ENCODE peak calls at places on chromosomes 5 and 9, in nine cellular contexts. One of them, this sample, is unnamed.

GRCh38 chr5:180170111-180170809 is 38.8 kb downstream of the RASGEF1C start:
- DNase-seq in heart left ventricle: no peak
- DNase-seq in stomach: no peak
- DNase-seq in dorsolateral prefrontal cortex: peak; percentile 87
- DNase-seq in mammary epithelial cell: no peak
- DNase-seq in lung: no peak
- DNase-seq in GM23338: peak; percentile 33
- DNase-seq in fibroblast of lung: no peak
- DNase-seq in gastrocnemius medialis: no peak
- DNase-seq in this sample: no peak

GRCh38 chr5:90096415-90097081 is 313.0 kb downstream of the CETN3 start:
- DNase-seq in GM23338: peak; percentile 27
- DNase-seq in dorsolateral prefrontal cortex: no peak
- DNase-seq in heart left ventricle: no peak
- DNase-seq in lung: no peak
- DNase-seq in gastrocnemius medialis: no peak
- DNase-seq in fibroblast of lung: peak; percentile 95
- DNase-seq in stomach: peak; percentile 61
- DNase-seq in mammary epithelial cell: peak; percentile 76
- DNase-seq in this sample: peak; percentile 85

GRCh38 chr9:78909566-78909965 is 612.6 kb downstream of the PSAT1 start:
- DNase-seq in fibroblast of lung: peak; percentile 59
- DNase-seq in mammary epithelial cell: peak; percentile 39
- DNase-seq in gastrocnemius medialis: no peak
- DNase-seq in stomach: no peak
- DNase-seq in GM23338: no peak
- DNase-seq in heart left ventricle: no peak
- DNase-seq in lung: no peak
- DNase-seq in dorsolateral prefrontal cortex: no peak
- DNase-seq in this sample: no peak

GRCh38 chr5:11378462-11378861 is 525.8 kb downstream of the CTNND2 start:
- DNase-seq in heart left ventricle: no peak
- DNase-seq in GM23338: no peak
- DNase-seq in fibroblast of lung: no peak
- DNase-seq in dorsolateral prefrontal cortex: no peak
- DNase-seq in gastrocnemius medialis: no peak
- DNase-seq in stomach: no peak
- DNase-seq in mammary epithelial cell: no peak
- DNase-seq in lung: no peak
- DNase-seq in this sample: no peak

GRCh38 chr5:173887610-173888472 is at the start of gene CPEB4:
- DNase-seq in lung: peak; percentile 98
- DNase-seq in heart left ventricle: peak; percentile 99
- DNase-seq in GM23338: peak; percentile 100
- DNase-seq in fibroblast of lung: peak; percentile 99
- DNase-seq in stomach: peak; percentile 99
- DNase-seq in gastrocnemius medialis: peak; percentile 100
- DNase-seq in dorsolateral prefrontal cortex: peak; percentile 99
- DNase-seq in mammary epithelial cell: peak; percentile 99
- DNase-seq in this sample: peak; percentile 100

GRCh38 chr9:130128782-130129424 is 43.3 kb upstream of the NCS1 start:
- DNase-seq in gastrocnemius medialis: peak; percentile 61
- DNase-seq in mammary epithelial cell: no peak
- DNase-seq in stomach: no peak
- DNase-seq in fibroblast of lung: peak; percentile 99
- DNase-seq in lung: peak; percentile 48
- DNase-seq in dorsolateral prefrontal cortex: no peak
- DNase-seq in GM23338: no peak
- DNase-seq in heart left ventricle: peak; percentile 78
- DNase-seq in this sample: no peak

GRCh38 chr5:168404366-168404765 is 81.9 kb upstream of the RARS1 start:
- DNase-seq in fibroblast of lung: peak; percentile 96
- DNase-seq in heart left ventricle: no peak
- DNase-seq in gastrocnemius medialis: no peak
- DNase-seq in mammary epithelial cell: peak; percentile 92
- DNase-seq in stomach: no peak
- DNase-seq in dorsolateral prefrontal cortex: peak; percentile 55
- DNase-seq in GM23338: no peak
- DNase-seq in lung: no peak
- DNase-seq in this sample: peak; percentile 50

GRCh38 chr5:98309785-98310566 is 463.5 kb upstream of the RGMB start:
- DNase-seq in stomach: no peak
- DNase-seq in GM23338: peak; percentile 68
- DNase-seq in heart left ventricle: no peak
- DNase-seq in mammary epithelial cell: peak; percentile 99
- DNase-seq in lung: no peak
- DNase-seq in dorsolateral prefrontal cortex: no peak
- DNase-seq in gastrocnemius medialis: no peak
- DNase-seq in fibroblast of lung: peak; percentile 100
- DNase-seq in this sample: peak; percentile 92

GRCh38 chr9:35481347-35481975 is 8.4 kb upstream of the RUSC2 start:
- DNase-seq in gastrocnemius medialis: peak; percentile 71
- DNase-seq in lung: peak; percentile 50
- DNase-seq in fibroblast of lung: peak; percentile 43
- DNase-seq in heart left ventricle: no peak
- DNase-seq in mammary epithelial cell: peak; percentile 56
- DNase-seq in GM23338: peak; percentile 78
- DNase-seq in dorsolateral prefrontal cortex: no peak
- DNase-seq in stomach: peak; percentile 70
- DNase-seq in this sample: peak; percentile 77

GRCh38 chr9:86354882-86355399 is 731 bp upstream of the TUT7 start:
- DNase-seq in fibroblast of lung: no peak
- DNase-seq in stomach: no peak
- DNase-seq in lung: no peak
- DNase-seq in mammary epithelial cell: no peak
- DNase-seq in heart left ventricle: no peak
- DNase-seq in gastrocnemius medialis: no peak
- DNase-seq in dorsolateral prefrontal cortex: no peak
- DNase-seq in GM23338: no peak
- DNase-seq in this sample: peak; percentile 23

GRCh38 chr9:16031971-16032370 is 479.1 kb downstream of the CCDC171 start:
- DNase-seq in dorsolateral prefrontal cortex: no peak
- DNase-seq in mammary epithelial cell: peak; percentile 38
- DNase-seq in stomach: no peak
- DNase-seq in gastrocnemius medialis: no peak
- DNase-seq in lung: no peak
- DNase-seq in fibroblast of lung: peak; percentile 91
- DNase-seq in GM23338: no peak
- DNase-seq in heart left ventricle: no peak
- DNase-seq in this sample: no peak

GRCh38 chr5:57417981-57418380 is 64.6 kb downstream of the ACTBL2 start:
- DNase-seq in mammary epithelial cell: no peak
- DNase-seq in GM23338: no peak
- DNase-seq in fibroblast of lung: peak; percentile 53
- DNase-seq in dorsolateral prefrontal cortex: no peak
- DNase-seq in lung: no peak
- DNase-seq in stomach: no peak
- DNase-seq in heart left ventricle: no peak
- DNase-seq in gastrocnemius medialis: no peak
- DNase-seq in this sample: no peak

GRCh38 chr5:54756796-54757402 is 228.5 kb downstream of the ESM1 start:
- DNase-seq in dorsolateral prefrontal cortex: no peak
- DNase-seq in gastrocnemius medialis: no peak
- DNase-seq in stomach: no peak
- DNase-seq in fibroblast of lung: peak; percentile 48
- DNase-seq in mammary epithelial cell: peak; percentile 82
- DNase-seq in GM23338: no peak
- DNase-seq in lung: no peak
- DNase-seq in heart left ventricle: no peak
- DNase-seq in this sample: no peak

GRCh38 chr5:80871541-80871961 is 88.6 kb upstream of the RASGRF2 start:
- DNase-seq in fibroblast of lung: peak; percentile 58
- DNase-seq in mammary epithelial cell: peak; percentile 27
- DNase-seq in gastrocnemius medialis: no peak
- DNase-seq in GM23338: peak; percentile 11
- DNase-seq in stomach: no peak
- DNase-seq in heart left ventricle: no peak
- DNase-seq in dorsolateral prefrontal cortex: no peak
- DNase-seq in lung: no peak
- DNase-seq in this sample: peak; percentile 34

GRCh38 chr5:88142801-88143692 is 125.6 kb downstream of the TMEM161B start:
- DNase-seq in gastrocnemius medialis: peak; percentile 48
- DNase-seq in mammary epithelial cell: peak; percentile 8
- DNase-seq in stomach: no peak
- DNase-seq in heart left ventricle: no peak
- DNase-seq in fibroblast of lung: peak; percentile 65
- DNase-seq in GM23338: peak; percentile 34
- DNase-seq in lung: no peak
- DNase-seq in dorsolateral prefrontal cortex: no peak
- DNase-seq in this sample: no peak

GRCh38 chr5:32017638-32018429 is 156.3 kb downstream of the GOLPH3 start:
- DNase-seq in heart left ventricle: no peak
- DNase-seq in dorsolateral prefrontal cortex: no peak
- DNase-seq in mammary epithelial cell: no peak
- DNase-seq in stomach: no peak
- DNase-seq in fibroblast of lung: peak; percentile 59
- DNase-seq in gastrocnemius medialis: no peak
- DNase-seq in GM23338: no peak
- DNase-seq in lung: no peak
- DNase-seq in this sample: no peak

GRCh38 chr9:87065981-87066380 is 118.7 kb upstream of the GAS1 start:
- DNase-seq in stomach: no peak
- DNase-seq in gastrocnemius medialis: no peak
- DNase-seq in fibroblast of lung: no peak
- DNase-seq in lung: no peak
- DNase-seq in dorsolateral prefrontal cortex: no peak
- DNase-seq in GM23338: no peak
- DNase-seq in mammary epithelial cell: no peak
- DNase-seq in heart left ventricle: no peak
- DNase-seq in this sample: no peak

GRCh38 chr5:152405145-152405544 is at the start of gene NMUR2:
- DNase-seq in mammary epithelial cell: no peak
- DNase-seq in dorsolateral prefrontal cortex: no peak
- DNase-seq in GM23338: peak; percentile 78
- DNase-seq in heart left ventricle: no peak
- DNase-seq in gastrocnemius medialis: no peak
- DNase-seq in fibroblast of lung: no peak
- DNase-seq in lung: no peak
- DNase-seq in stomach: no peak
- DNase-seq in this sample: peak; percentile 7

GRCh38 chr9:133584167-133584558 is 25.0 kb downstream of the FAM163B start:
- DNase-seq in dorsolateral prefrontal cortex: no peak
- DNase-seq in GM23338: no peak
- DNase-seq in gastrocnemius medialis: no peak
- DNase-seq in stomach: no peak
- DNase-seq in mammary epithelial cell: no peak
- DNase-seq in heart left ventricle: no peak
- DNase-seq in lung: no peak
- DNase-seq in fibroblast of lung: no peak
- DNase-seq in this sample: no peak

DNA sequence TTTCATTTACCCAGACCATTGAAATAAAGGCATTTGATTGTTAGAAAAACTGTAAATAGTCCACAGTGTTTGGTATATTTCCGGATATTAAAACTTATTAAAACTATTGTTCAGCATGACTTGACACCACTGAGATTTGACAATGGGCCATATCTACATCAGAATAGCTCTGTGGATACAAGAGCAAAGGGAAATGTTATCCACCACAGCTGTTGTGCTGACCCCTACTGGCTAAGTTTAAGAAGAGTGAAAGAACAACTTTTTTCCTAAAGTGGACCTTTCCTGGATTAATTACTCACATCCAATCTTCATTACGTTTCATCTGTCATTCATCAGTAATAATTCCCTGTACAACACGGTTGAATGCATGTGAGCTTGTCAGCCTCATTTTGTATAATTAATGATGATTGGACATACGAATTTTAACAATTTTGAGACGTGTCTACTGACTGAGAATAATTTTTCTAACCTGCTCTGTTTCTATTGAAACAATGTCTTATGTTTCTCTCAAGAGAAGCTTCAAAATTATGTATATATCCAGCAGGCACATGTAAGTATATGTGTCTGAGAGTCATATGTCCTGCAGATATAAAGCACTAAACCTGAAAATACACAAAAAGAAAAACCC is 1952.5 kb downstream of the MAT2B start:
- DNase-seq in GM23338: peak; percentile 88
- DNase-seq in lung: no peak
- DNase-seq in dorsolateral prefrontal cortex: no peak
- DNase-seq in heart left ventricle: no peak
- DNase-seq in gastrocnemius medialis: no peak
- DNase-seq in fibroblast of lung: peak; percentile 46
- DNase-seq in mammary epithelial cell: peak; percentile 33
- DNase-seq in stomach: no peak
- DNase-seq in this sample: peak; percentile 29
- TF ChIP-seq CTCF in GM23338: peak; percentile 83
- TF ChIP-seq CTCF in lung: peak; percentile 18
- TF ChIP-seq CTCF in dorsolateral prefrontal cortex: peak; percentile 37
- TF ChIP-seq CTCF in heart left ventricle: no peak
- TF ChIP-seq CTCF in gastrocnemius medialis: no peak
- TF ChIP-seq CTCF in fibroblast of lung: peak; percentile 25
- TF ChIP-seq CTCF in mammary epithelial cell: peak; percentile 73
- TF ChIP-seq CTCF in stomach: no peak
- TF ChIP-seq CTCF in this sample: peak; percentile 60

DNA sequence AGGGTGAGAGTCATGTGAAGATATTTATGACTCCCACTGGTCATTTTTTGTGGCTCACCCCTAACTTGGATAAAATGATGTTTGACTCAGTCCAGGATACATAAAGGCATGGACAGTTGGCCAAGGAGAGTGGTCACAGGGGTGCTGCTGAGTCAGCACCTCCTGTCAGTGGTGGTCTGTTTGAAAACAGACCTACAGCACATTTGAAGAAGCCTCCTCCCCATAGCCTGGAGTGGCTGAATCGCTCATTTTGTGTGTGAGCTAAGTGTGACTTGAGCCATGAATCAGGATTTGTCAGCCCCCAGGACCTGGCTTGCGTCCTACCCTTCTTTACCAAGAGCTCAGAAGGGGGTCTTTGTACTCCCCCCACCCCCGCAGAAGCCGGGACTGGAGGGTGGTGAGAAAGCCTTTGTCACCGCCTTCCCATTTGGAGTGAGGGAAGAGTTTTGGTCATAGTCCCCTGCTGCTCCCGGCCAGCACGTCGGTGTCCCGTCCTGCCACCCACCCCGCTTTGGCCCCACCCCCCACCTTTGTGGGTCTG is 35.6 kb downstream of the TRIO start:
- DNase-seq in gastrocnemius medialis: no peak
- DNase-seq in fibroblast of lung: peak; percentile 98
- DNase-seq in mammary epithelial cell: peak; percentile 63
- DNase-seq in stomach: no peak
- DNase-seq in GM23338: peak; percentile 43
- DNase-seq in dorsolateral prefrontal cortex: no peak
- DNase-seq in lung: no peak
- DNase-seq in heart left ventricle: no peak
- DNase-seq in this sample: no peak
- H3K27ac ChIP-seq in gastrocnemius medialis: no peak overlapping the region
- H3K27ac ChIP-seq in fibroblast of lung: peak overlapping the region; percentile 72
- H3K27ac ChIP-seq in mammary epithelial cell: no peak overlapping the region
- H3K27ac ChIP-seq in stomach: no peak overlapping the region
- H3K27ac ChIP-seq in GM23338: no peak overlapping the region
- H3K27ac ChIP-seq in dorsolateral prefrontal cortex: no peak overlapping the region
- H3K27ac ChIP-seq in lung: no peak overlapping the region
- H3K27ac ChIP-seq in heart left ventricle: no peak overlapping the region
- H3K27ac ChIP-seq in this sample: peak overlapping the region; percentile 27

GRCh38 chr9:20884985-20885593 is 146.4 kb downstream of the HACD4 start:
- DNase-seq in GM23338: peak; percentile 81
- DNase-seq in dorsolateral prefrontal cortex: no peak
- DNase-seq in mammary epithelial cell: peak; percentile 37
- DNase-seq in lung: peak; percentile 47
- DNase-seq in fibroblast of lung: peak; percentile 42
- DNase-seq in stomach: peak; percentile 67
- DNase-seq in gastrocnemius medialis: peak; percentile 23
- DNase-seq in heart left ventricle: peak; percentile 48
- DNase-seq in this sample: peak; percentile 18
- TF ChIP-seq CTCF in GM23338: peak; percentile 80
- TF ChIP-seq CTCF in dorsolateral prefrontal cortex: peak; percentile 58
- TF ChIP-seq CTCF in mammary epithelial cell: peak; percentile 57
- TF ChIP-seq CTCF in lung: peak; percentile 23
- TF ChIP-seq CTCF in fibroblast of lung: peak; percentile 53
- TF ChIP-seq CTCF in stomach: no peak
- TF ChIP-seq CTCF in gastrocnemius medialis: peak; percentile 13
- TF ChIP-seq CTCF in heart left ventricle: peak; percentile 53
- TF ChIP-seq CTCF in this sample: peak; percentile 67

GRCh38 chr9:120905794-120906248 is 20.8 kb downstream of the TRAF1 start:
- DNase-seq in lung: no peak
- DNase-seq in stomach: no peak
- DNase-seq in mammary epithelial cell: no peak
- DNase-seq in dorsolateral prefrontal cortex: no peak
- DNase-seq in fibroblast of lung: no peak
- DNase-seq in heart left ventricle: no peak
- DNase-seq in GM23338: no peak
- DNase-seq in gastrocnemius medialis: no peak
- DNase-seq in this sample: no peak
- H3K27ac ChIP-seq in lung: no peak overlapping the region
- H3K27ac ChIP-seq in stomach: no peak overlapping the region
- H3K27ac ChIP-seq in mammary epithelial cell: no peak overlapping the region
- H3K27ac ChIP-seq in dorsolateral prefrontal cortex: no peak overlapping the region
- H3K27ac ChIP-seq in fibroblast of lung: no peak overlapping the region
- H3K27ac ChIP-seq in heart left ventricle: no peak overlapping the region
- H3K27ac ChIP-seq in GM23338: no peak overlapping the region
- H3K27ac ChIP-seq in gastrocnemius medialis: no peak overlapping the region
- H3K27ac ChIP-seq in this sample: no peak overlapping the region